ENCODE peak calls at places on chromosomes 7 and 10, in five cellular contexts. C, M, O, E and Q are unnamed samples.

GRCh38 chr7:49112222-49112621 is 187.9 kb downstream of the CDC14C start:
- DNase-seq in C (no peak), M (no peak), O (no peak), E (no peak), Q (no peak)

GRCh38 chr7:81574723-81575326 is 195.0 kb downstream of the HGF start:
- DNase-seq in C (no peak), M (no peak), O (no peak), E (no peak), Q (no peak)

GRCh38 chr7:107446531-107446930 is 23.3 kb upstream of the GPR22 start:
- DNase-seq in C (no peak), M (no peak), O (peak), E (no peak), Q (no peak)

GRCh38 chr10:111113961-111114830 is 37.4 kb downstream of the ADRA2A start:
- DNase-seq in C (no peak), M (no peak), O (no peak), E (no peak), Q (no peak)

GRCh38 chr7:116543664-116544063 is 18.8 kb downstream of the CAV1 start:
- DNase-seq in C (no peak), M (no peak), O (no peak), E (no peak), Q (no peak)

GRCh38 chr7:4085937-4086691 is 596.0 kb upstream of the FOXK1 start:
- DNase-seq in C (no peak), M (no peak), O (no peak), E (no peak), Q (no peak)

GRCh38 chr10:120077707-120078492 is 185.4 kb downstream of the SEC23IP start:
- DNase-seq in C (no peak), M (no peak), O (peak), E (no peak), Q (no peak)

GRCh38 chr10:88926484-88927249 is 25.9 kb downstream of the ACTA2 start:
- DNase-seq in C (no peak), M (no peak), O (no peak), E (peak), Q (no peak)

GRCh38 chr7:27150568-27151340 is 1.6 kb downstream of the HOXA3 start:
- DNase-seq in C (no peak), M (peak), O (peak), E (peak), Q (peak)

GRCh38 chr7:92623544-92623943 is 33.4 kb upstream of the FAM133B start:
- DNase-seq in C (no peak), M (no peak), O (no peak), E (no peak), Q (peak)

GRCh38 chr10:78981970-78982281 is 86.8 kb upstream of the ZMIZ1 start:
- DNase-seq in C (no peak), M (no peak), O (no peak), E (no peak), Q (no peak)

GRCh38 chr7:130334274-130334673 is 10.3 kb upstream of the CPA5 start:
- DNase-seq in C (no peak), M (no peak), O (no peak), E (peak), Q (no peak)

GRCh38 chr7:73770860-73771665 is 993 bp upstream of the CLDN3 start:
- DNase-seq in C (no peak), M (no peak), O (no peak), E (no peak), Q (no peak)

GRCh38 chr10:48526371-48526821 is 78.5 kb downstream of the ARHGAP22 start:
- DNase-seq in C (no peak), M (no peak), O (no peak), E (peak), Q (no peak)

GRCh38 chr10:124648738-124649137 is 95.4 kb downstream of the FAM53B start:
- DNase-seq in C (peak), M (peak), O (peak), E (peak), Q (no peak)

GRCh38 chr10:6212266-6212640 is 9.5 kb downstream of the PFKFB3 start:
- DNase-seq in C (no peak), M (no peak), O (no peak), E (no peak), Q (no peak)

GRCh38 chr10:31147220-31147608 is 115.5 kb upstream of the ZNF438 start:
- DNase-seq in C (no peak), M (no peak), O (peak), E (no peak), Q (no peak)

GRCh38 chr7:65820287-65820950 is 52.5 kb upstream of the VKORC1L1 start:
- DNase-seq in C (no peak), M (no peak), O (no peak), E (no peak), Q (no peak)